ENCODE peak calls at places on chromosome 21, in ten cellular contexts. Q is psoas muscle, Z is suprapubic skin, I is cardiac muscle cell, O is foreskin fibroblast, M is hepatocyte, V is adrenal gland, A is BE2C, R is IMR-90, H is epithelial cell of esophagus. C is an unnamed sample.

GRCh38 chr21:25791321-25791720 is 56.5 kb downstream of the GABPA start:
- DNase-seq in Q (no peak), O (no peak), I (no peak), V (no peak), A (peak), M (no peak), Z (no peak), R (no peak), H (no peak), C (no peak)

GRCh38 chr21:30233636-30234035 is 17.7 kb upstream of the CLDN8 start:
- DNase-seq in I (no peak), A (no peak), Q (no peak), O (peak), M (no peak), H (no peak), R (no peak), Z (no peak), V (no peak), C (no peak)

GRCh38 chr21:46667191-46667734 is 31.8 kb downstream of the PRMT2 start:
- DNase-seq in R (peak), O (no peak), A (peak), Q (peak), I (peak), V (no peak), Z (no peak), M (no peak), H (peak), C (no peak)

GRCh38 chr21:19998450-19998849 is 999.8 kb upstream of the NCAM2 start:
- DNase-seq in H (no peak), R (no peak), V (no peak), Z (no peak), A (no peak), M (no peak), Q (no peak), O (no peak), I (no peak), C (no peak)

GRCh38 chr21:18913914-18914313 is 510.3 kb upstream of the TMPRSS15 start:
- DNase-seq in M (no peak), I (no peak), H (no peak), R (no peak), A (no peak), V (no peak), Q (no peak), O (no peak), Z (no peak), C (no peak)

GRCh38 chr21:26849428-26850115 is 4.4 kb upstream of the ADAMTS1 start:
- DNase-seq in I (peak), A (peak), V (no peak), R (peak), Z (no peak), M (peak), O (no peak), Q (no peak), H (peak), C (peak)

GRCh38 chr21:16243396-16243795 is 513.6 kb downstream of the USP25 start:
- DNase-seq in R (no peak), Q (no peak), H (no peak), A (no peak), M (no peak), Z (no peak), V (no peak), O (no peak), I (no peak), C (no peak)

GRCh38 chr21:10418649-10419048 is 102.7 kb upstream of the TPTE start:
- DNase-seq in O (no peak), M (no peak), Z (no peak), R (no peak), H (no peak), V (no peak), I (no peak), Q (no peak), A (no peak), C (no peak)

GRCh38 chr21:31117046-31117916 is 79.0 kb upstream of the KRTAP19-8 start:
- DNase-seq in O (peak), V (no peak), H (peak), M (peak), Z (no peak), R (peak), A (no peak), I (peak), Q (no peak), C (peak)

GRCh38 chr21:16570856-16571255 is 841.1 kb downstream of the USP25 start:
- DNase-seq in A (no peak), V (no peak), Z (no peak), M (no peak), R (no peak), I (no peak), O (no peak), Q (no peak), H (no peak), C (no peak)

GRCh38 chr21:39688010-39688409 is 57.0 kb upstream of the IGSF5 start:
- DNase-seq in H (no peak), R (no peak), I (no peak), Q (no peak), A (no peak), V (no peak), Z (no peak), M (no peak), O (no peak), C (no peak)

GRCh38 chr21:26887241-26887640 is 42.0 kb upstream of the ADAMTS1 start:
- DNase-seq in Q (no peak), A (no peak), O (peak), I (peak), M (no peak), Z (no peak), R (peak), H (no peak), V (no peak), C (no peak)

GRCh38 chr21:30320215-30320614 is at the start of gene KRTAP26-1:
- DNase-seq in H (no peak), A (no peak), Z (no peak), Q (no peak), M (no peak), R (no peak), I (no peak), O (no peak), V (no peak), C (no peak)

GRCh38 chr21:35375115-35375514 is 326.0 kb upstream of the RUNX1 start:
- DNase-seq in H (peak), V (no peak), A (no peak), M (peak), R (peak), I (peak), Z (no peak), Q (no peak), O (peak), C (no peak)

GRCh38 chr21:35350965-35351364 is 301.9 kb upstream of the RUNX1 start:
- DNase-seq in O (no peak), H (peak), A (no peak), Q (no peak), V (no peak), R (peak), Z (no peak), M (no peak), I (no peak), C (no peak)

GRCh38 chr21:38506606-38507331 is 8.5 kb upstream of the ERG start:
- DNase-seq in R (no peak), I (peak), Z (no peak), M (no peak), V (no peak), H (no peak), A (no peak), O (no peak), Q (no peak), C (no peak)

GRCh38 chr21:26070822-26071425 is 99.6 kb downstream of the APP start:
- DNase-seq in M (peak), V (peak), O (peak), Z (no peak), Q (no peak), H (peak), A (peak), I (peak), R (peak), C (peak)

GRCh38 chr21:17462276-17462981 is 50.4 kb upstream of the CXADR start:
- DNase-seq in O (no peak), M (peak), R (peak), Q (no peak), Z (no peak), V (no peak), I (no peak), A (no peak), H (no peak), C (no peak)

GRCh38 chr21:40166291-40166843 is 299.1 kb downstream of the PCP4 start:
- DNase-seq in H (peak), M (peak), R (no peak), I (no peak), Q (no peak), V (no peak), A (no peak), O (no peak), Z (no peak), C (peak)

GRCh38 chr21:25552856-25553255 is 54.4 kb downstream of the MRPL39 start:
- DNase-seq in Q (no peak), R (no peak), O (no peak), A (no peak), V (no peak), M (no peak), H (no peak), I (no peak), Z (no peak), C (no peak)

GRCh38 chr21:25496825-25497482 is 110.3 kb downstream of the MRPL39 start:
- DNase-seq in A (no peak), Q (no peak), I (no peak), O (peak), R (peak), H (peak), Z (no peak), M (no peak), V (no peak), C (peak)

GRCh38 chr21:38645282-38645681 is 147.0 kb upstream of the ERG start:
- DNase-seq in A (no peak), Z (no peak), O (peak), V (no peak), Q (no peak), I (peak), R (peak), M (no peak), H (peak), C (peak)

DNA sequence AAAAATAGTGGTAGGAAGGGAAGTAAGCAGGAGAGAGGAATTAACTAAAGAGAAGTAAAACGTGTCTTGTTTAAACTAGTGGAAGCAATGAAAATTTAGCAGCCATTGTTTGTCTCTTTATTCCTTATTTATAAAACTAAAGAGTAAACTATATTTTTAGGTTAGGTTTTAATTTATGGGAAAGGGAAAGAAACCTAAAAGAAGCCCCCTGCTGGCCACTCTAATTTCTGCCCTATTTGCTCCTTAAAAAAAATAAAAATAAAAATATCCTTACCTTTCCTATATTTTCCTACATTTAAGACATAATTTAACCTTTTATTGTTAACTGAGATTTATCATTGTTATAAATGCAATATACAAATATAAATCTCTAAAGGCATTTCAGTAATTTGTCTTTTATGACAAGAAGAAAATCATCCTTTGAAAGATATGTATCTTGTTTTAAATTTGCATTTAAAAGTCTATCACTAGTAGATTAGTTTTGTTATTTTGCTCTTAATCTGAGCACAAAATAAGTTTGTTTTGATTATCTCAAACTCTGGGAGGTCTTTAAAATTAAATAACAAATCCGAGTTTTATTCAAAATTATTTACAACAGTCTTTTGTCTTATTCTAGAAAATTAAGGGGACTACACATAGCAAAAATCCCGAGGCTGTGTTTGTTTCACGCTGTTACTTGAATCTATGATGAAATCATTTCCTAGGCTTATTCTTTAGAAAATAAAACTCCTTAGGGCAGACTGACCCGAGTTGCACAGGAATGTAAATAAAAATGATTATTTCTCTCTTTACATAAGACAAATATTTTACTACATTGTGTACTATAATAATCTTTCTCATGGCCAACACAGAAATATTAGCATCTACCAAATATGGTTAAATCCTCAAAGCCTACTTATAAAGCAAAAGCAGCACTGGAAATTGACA is 201.7 kb downstream of the NRIP1 start:
- DNase-seq in H (peak), I (peak), R (peak), Z (no peak), V (no peak), A (peak), M (peak), O (no peak), Q (no peak), C (no peak)
- TF ChIP-seq CTCF in H (peak), I (peak), R (peak), Z (peak), V (peak), A (peak), M (peak), O (peak), Q (peak), C (peak)

GRCh38 chr21:14742119-14742518 is 196.0 kb upstream of the SAMSN1 start:
- DNase-seq in I (no peak), Q (no peak), V (no peak), H (peak), M (no peak), Z (no peak), R (no peak), O (no peak), A (no peak), C (no peak)
- H3K4me3 ChIP-seq in I (no peak), Q (no peak), V (no peak), H (no peak), M (no peak), Z (no peak), R (no peak), O (no peak), A (no peak), C (no peak)

DNA sequence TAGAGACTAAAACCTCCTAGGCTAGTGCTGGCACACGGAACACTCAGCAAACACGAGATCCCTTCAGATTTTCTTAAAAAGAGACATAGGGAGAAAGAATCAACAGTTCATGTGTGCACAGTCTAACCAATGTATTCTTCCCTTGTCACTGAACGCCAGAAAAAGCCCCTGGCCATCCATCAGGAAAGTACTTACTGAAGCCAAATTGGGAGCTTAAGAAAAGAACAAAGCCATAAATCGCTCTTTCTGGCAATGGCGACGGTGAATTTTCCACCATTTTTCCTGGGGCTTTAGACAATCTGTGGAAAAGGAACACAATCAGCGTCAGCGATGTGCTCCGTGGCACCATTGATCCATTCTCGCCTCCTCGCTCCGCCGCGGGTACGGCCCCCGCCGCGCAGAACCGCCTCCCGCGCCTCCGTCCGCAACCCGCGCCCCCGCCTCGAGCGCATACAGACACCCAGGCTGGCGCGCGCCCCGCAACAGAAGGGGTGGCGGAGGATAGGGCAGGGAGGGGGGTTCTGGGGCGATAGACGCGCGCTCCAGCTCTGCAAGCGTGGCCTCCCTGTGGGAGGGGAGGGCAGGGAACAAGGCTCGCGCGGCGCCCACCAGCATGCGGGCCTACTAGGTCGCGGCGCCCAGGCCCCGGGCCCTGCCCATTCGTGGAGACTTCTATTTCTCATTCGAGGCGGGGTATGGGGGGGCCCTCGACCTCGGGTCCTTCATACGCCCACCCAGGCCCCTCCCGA is 458 bp downstream of the PIGP start:
- DNase-seq in A (no peak), Z (peak), H (peak), Q (no peak), R (peak), V (no peak), M (peak), I (no peak), O (peak), C (no peak)
- TF ChIP-seq CTCF in A (no peak), Z (no peak), H (no peak), Q (no peak), R (no peak), V (no peak), M (no peak), I (no peak), O (no peak), C (no peak)

GRCh38 chr21:34180406-34180805 is 107.0 kb downstream of the MRPS6 start:
- DNase-seq in I (no peak), V (no peak), Z (no peak), H (no peak), A (no peak), M (no peak), R (no peak), Q (no peak), O (no peak), C (no peak)

GRCh38 chr21:34179204-34179935 is 106.0 kb downstream of the MRPS6 start:
- DNase-seq in H (no peak), I (no peak), A (no peak), V (no peak), R (no peak), Z (no peak), M (no peak), O (no peak), Q (no peak), C (no peak)

GRCh38 chr21:34181418-34181817 is 108.0 kb downstream of the MRPS6 start:
- DNase-seq in Q (peak), V (no peak), M (no peak), O (no peak), R (no peak), I (no peak), A (no peak), Z (no peak), H (no peak), C (no peak)

GRCh38 chr21:34182436-34182835 is 109.1 kb downstream of the MRPS6 start:
- DNase-seq in Z (no peak), I (no peak), V (no peak), M (no peak), A (no peak), O (no peak), H (no peak), Q (no peak), R (no peak), C (no peak)

GRCh38 chr21:34180826-34181359 is 107.5 kb downstream of the MRPS6 start:
- DNase-seq in R (no peak), M (no peak), Z (no peak), V (no peak), O (no peak), Q (no peak), A (no peak), I (no peak), H (no peak), C (no peak)
- H3K4me3 ChIP-seq in R (no peak), M (no peak), Z (no peak), V (no peak), O (no peak), Q (peak), A (no peak), I (no peak), H (no peak), C (no peak)

GRCh38 chr21:32538147-32538792 is 47.1 kb downstream of the TCP10L start:
- DNase-seq in A (no peak), H (no peak), Q (no peak), V (no peak), Z (peak), M (no peak), I (no peak), R (no peak), O (no peak), C (no peak)

GRCh38 chr21:32539378-32539777 is 45.9 kb downstream of the TCP10L start:
- DNase-seq in M (no peak), H (no peak), V (no peak), R (no peak), A (no peak), Z (no peak), I (no peak), O (no peak), Q (no peak), C (no peak)

GRCh38 chr21:32534113-32534512 is 51.2 kb downstream of the TCP10L start:
- DNase-seq in Q (no peak), O (no peak), H (no peak), Z (peak), I (no peak), A (no peak), V (no peak), R (no peak), M (no peak), C (no peak)

GRCh38 chr21:32535616-32536015 is 49.7 kb downstream of the TCP10L start:
- DNase-seq in O (no peak), R (no peak), A (no peak), H (no peak), V (no peak), I (no peak), M (no peak), Z (peak), Q (no peak), C (no peak)

GRCh38 chr21:32537569-32537881 is 47.8 kb downstream of the TCP10L start:
- DNase-seq in M (no peak), I (no peak), H (no peak), A (no peak), O (no peak), V (no peak), R (no peak), Q (no peak), Z (no peak), C (no peak)
- TF ChIP-seq CTCF in M (no peak), I (no peak), H (no peak), A (no peak), O (no peak), V (no peak), R (no peak), Q (no peak), Z (no peak), C (no peak)

DNA sequence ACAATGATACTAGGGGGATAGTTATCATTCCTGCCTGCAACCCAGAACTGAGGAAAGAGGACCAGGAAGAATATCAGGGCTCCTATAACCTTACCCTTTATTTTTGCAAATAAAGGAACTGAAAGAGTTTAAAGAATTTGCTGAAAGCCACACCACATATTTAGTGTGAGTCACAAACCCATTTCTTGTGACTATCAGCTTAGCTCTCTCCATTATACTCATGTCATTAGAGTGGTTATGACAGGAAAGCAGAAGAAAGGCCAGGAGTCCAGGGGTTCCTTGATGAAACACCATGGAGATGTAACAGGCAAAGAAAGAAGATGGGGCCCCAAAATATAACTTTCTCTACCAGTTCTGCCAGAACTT is 141.1 kb upstream of the SAMSN1 start:
- DNase-seq in A (no peak), V (no peak), I (no peak), O (no peak), Q (no peak), R (no peak), Z (no peak), H (no peak), M (no peak), C (no peak)
- H3K4me3 ChIP-seq in A (no peak), V (no peak), I (no peak), O (no peak), Q (no peak), R (no peak), Z (no peak), H (no peak), M (no peak), C (no peak)

GRCh38 chr21:43269461-43269860 is 100.7 kb downstream of the CRYAA start:
- DNase-seq in I (no peak), Z (no peak), M (no peak), Q (peak), O (no peak), H (no peak), A (peak), R (no peak), V (no peak), C (no peak)
- TF ChIP-seq CTCF in I (peak), Z (peak), M (no peak), Q (no peak), O (peak), H (no peak), A (peak), R (peak), V (peak), C (peak)

GRCh38 chr21:42568834-42569731 is 55.4 kb downstream of the SLC37A1 start:
- DNase-seq in V (peak), A (no peak), Q (peak), M (no peak), O (no peak), Z (peak), H (no peak), I (no peak), R (no peak), C (no peak)

GRCh38 chr21:42569732-42570301 is 56.2 kb downstream of the SLC37A1 start:
- DNase-seq in Z (peak), O (no peak), H (no peak), A (no peak), R (no peak), I (no peak), Q (peak), V (peak), M (no peak), C (no peak)

GRCh38 chr21:42571391-42572150 is 57.9 kb downstream of the SLC37A1 start:
- DNase-seq in V (peak), H (no peak), A (no peak), Q (peak), I (no peak), Z (no peak), M (no peak), O (no peak), R (no peak), C (no peak)

GRCh38 chr21:42570841-42571387 is 57.3 kb downstream of the SLC37A1 start:
- DNase-seq in A (peak), V (peak), I (no peak), O (no peak), Q (peak), H (no peak), R (no peak), Z (peak), M (no peak), C (no peak)

GRCh38 chr21:42570362-42570761 is 56.7 kb downstream of the SLC37A1 start:
- DNase-seq in I (no peak), O (no peak), Q (no peak), V (peak), A (no peak), Z (peak), M (no peak), R (no peak), H (no peak), C (no peak)
- H3K4me3 ChIP-seq in I (no peak), O (no peak), Q (no peak), V (no peak), A (no peak), Z (no peak), M (no peak), R (no peak), H (no peak), C (no peak)